ENCODE peak calls at places on chromosomes 3 and 15, in nine cellular contexts. Q, C, V, A, M, X, P, D and Y are unnamed samples.

GRCh38 chr3:7487763-7488162 is 626.8 kb downstream of the GRM7 start:
- DNase-seq in Q (no peak), C (no peak), V (peak; percentile 4), A (no peak), M (no peak), X (no peak), P (no peak), D (no peak), Y (no peak)

GRCh38 chr3:106839576-106840280 is 537.5 kb upstream of the CCDC54 start:
- DNase-seq in Q (no peak), C (no peak), V (no peak), A (no peak), M (no peak), X (no peak), P (no peak), D (no peak), Y (no peak)

GRCh38 chr15:85402195-85402921 is 22.0 kb downstream of the AKAP13 start:
- DNase-seq in Q (no peak), C (no peak), V (no peak), A (no peak), M (no peak), X (no peak), P (no peak), D (peak; percentile 30), Y (no peak)

GRCh38 chr3:147472846-147473245 is 63.7 kb downstream of the ZIC1 start:
- DNase-seq in Q (no peak), C (no peak), V (no peak), A (no peak), M (no peak), X (no peak), P (no peak), D (no peak), Y (no peak)

GRCh38 chr3:127593187-127593586 is 2.7 kb upstream of the TPRA1 start:
- DNase-seq in Q (no peak), C (no peak), V (no peak), A (no peak), M (no peak), X (no peak), P (no peak), D (no peak), Y (no peak)

GRCh38 chr15:98713585-98714001 is 65.3 kb downstream of the IGF1R start:
- DNase-seq in Q (no peak), C (no peak), V (no peak), A (no peak), M (no peak), X (no peak), P (no peak), D (no peak), Y (no peak)

GRCh38 chr3:58296843-58297242 is 9.2 kb upstream of the RPP14 start:
- DNase-seq in Q (no peak), C (no peak), V (no peak), A (no peak), M (no peak), X (no peak), P (no peak), D (no peak), Y (no peak)

GRCh38 chr15:92650256-92650655 is 5.3 kb downstream of the FAM174B start:
- DNase-seq in Q (no peak), C (no peak), V (peak; percentile 5), A (no peak), M (peak; percentile 53), X (no peak), P (no peak), D (peak; percentile 88), Y (no peak)

GRCh38 chr3:34056951-34057390 is 258.5 kb downstream of the PDCD6IP start:
- DNase-seq in Q (no peak), C (no peak), V (no peak), A (no peak), M (no peak), X (no peak), P (no peak), D (no peak), Y (no peak)

GRCh38 chr3:146277953-146278631 is 27.2 kb upstream of the PLSCR4 start:
- DNase-seq in Q (no peak), C (no peak), V (peak; percentile 31), A (peak; percentile 85), M (no peak), X (no peak), P (no peak), D (no peak), Y (no peak)

GRCh38 chr15:70569139-70569717 is 194.1 kb downstream of the UACA start:
- DNase-seq in Q (no peak), C (no peak), V (peak; percentile 60), A (no peak), M (peak; percentile 3), X (no peak), P (no peak), D (peak; percentile 32), Y (peak; percentile 30)

GRCh38 chr3:17179381-17180205 is 294.8 kb downstream of the PLCL2 start:
- DNase-seq in Q (no peak), C (peak; percentile 33), V (no peak), A (no peak), M (no peak), X (no peak), P (no peak), D (peak; percentile 75), Y (no peak)

GRCh38 chr3:152398495-152398894 is 129.8 kb downstream of the MBNL1 start:
- DNase-seq in Q (no peak), C (no peak), V (no peak), A (no peak), M (no peak), X (no peak), P (no peak), D (no peak), Y (no peak)

GRCh38 chr15:67715166-67715565 is 110.1 kb upstream of the SKOR1 start:
- DNase-seq in Q (no peak), C (no peak), V (no peak), A (no peak), M (no peak), X (no peak), P (no peak), D (peak; percentile 81), Y (no peak)

GRCh38 chr3:35394400-35394799 is 244.9 kb upstream of the ARPP21 start:
- DNase-seq in Q (no peak), C (no peak), V (no peak), A (no peak), M (no peak), X (no peak), P (no peak), D (no peak), Y (no peak)

GRCh38 chr15:65219137-65219536 is 7.9 kb upstream of the CILP start:
- DNase-seq in Q (no peak), C (no peak), V (no peak), A (no peak), M (no peak), X (no peak), P (no peak), D (no peak), Y (no peak)

GRCh38 chr3:161770532-161771386 is 274.2 kb downstream of the OTOL1 start:
- DNase-seq in Q (no peak), C (no peak), V (peak; percentile 96), A (no peak), M (no peak), X (no peak), P (no peak), D (no peak), Y (no peak)

GRCh38 chr3:117302448-117302847 is 592.9 kb downstream of the TUSC7 start:
- DNase-seq in Q (no peak), C (no peak), V (no peak), A (no peak), M (no peak), X (no peak), P (no peak), D (no peak), Y (no peak)

GRCh38 chr15:69668963-69669362 is 216.3 kb downstream of the RPLP1 start:
- DNase-seq in Q (no peak), C (peak; percentile 63), V (no peak), A (no peak), M (no peak), X (no peak), P (no peak), D (no peak), Y (no peak)

GRCh38 chr3:152205097-152205593 is 63.6 kb upstream of the MBNL1 start:
- DNase-seq in Q (peak; percentile 51), C (no peak), V (no peak), A (no peak), M (no peak), X (no peak), P (no peak), D (no peak), Y (no peak)

GRCh38 chr15:66894363-66894762 is 171.0 kb upstream of the SMAD3 start:
- DNase-seq in Q (no peak), C (no peak), V (no peak), A (no peak), M (peak; percentile 13), X (no peak), P (no peak), D (no peak), Y (no peak)

GRCh38 chr3:120418866-120419490 is 31.8 kb downstream of the FSTL1 start:
- DNase-seq in Q (peak; percentile 47), C (no peak), V (peak; percentile 74), A (no peak), M (no peak), X (peak; percentile 71), P (no peak), D (peak; percentile 85), Y (peak; percentile 61)

GRCh38 chr3:32569540-32570425 is 875 bp downstream of the DYNC1LI1 start:
- DNase-seq in Q (peak; percentile 40), C (peak; percentile 33), V (peak; percentile 50), A (no peak), M (no peak), X (peak; percentile 87), P (peak; percentile 61), D (peak; percentile 52), Y (peak; percentile 56)

GRCh38 chr15:34737379-34737928 is 17.3 kb downstream of the GJD2 start:
- DNase-seq in Q (no peak), C (no peak), V (no peak), A (no peak), M (no peak), X (no peak), P (no peak), D (peak; percentile 37), Y (no peak)

GRCh38 chr3:96070682-96071081 is 743.7 kb upstream of the EPHA6 start:
- DNase-seq in Q (no peak), C (no peak), V (no peak), A (no peak), M (no peak), X (no peak), P (no peak), D (no peak), Y (no peak)

GRCh38 chr3:189690237-189690636 is 59.0 kb downstream of the TP63 start:
- DNase-seq in Q (no peak), C (no peak), V (no peak), A (no peak), M (no peak), X (no peak), P (no peak), D (peak; percentile 60), Y (no peak)